ENCODE peak calls at places on chromosomes 11 and 22, in eight cellular contexts. W, I, T, N, G, F, L and R are unnamed samples.

GRCh38 chr11:12669930-12670329 is 4.3 kb upstream of the TEAD1 start:
- DNase-seq in W (no peak), I (no peak), T (no peak), N (no peak), G (no peak), F (no peak), L (no peak), R (no peak)

GRCh38 chr11:64762277-64762915 is 2.6 kb upstream of the PYGM start:
- DNase-seq in W (no peak), I (no peak), T (no peak), N (no peak), G (peak; percentile 32), F (no peak), L (no peak), R (no peak)

GRCh38 chr22:18970948-18971315 is 34.8 kb upstream of the PRODH start:
- DNase-seq in W (no peak), I (no peak), T (no peak), N (no peak), G (no peak), F (no peak), L (no peak), R (no peak)

GRCh38 chr11:80702264-80702663 is 1261.4 kb upstream of the TENM4 start:
- DNase-seq in W (no peak), I (no peak), T (no peak), N (no peak), G (no peak), F (no peak), L (no peak), R (no peak)

GRCh38 chr11:109641549-109641948 is 219.6 kb downstream of the C11orf87 start:
- DNase-seq in W (no peak), I (no peak), T (no peak), N (no peak), G (no peak), F (no peak), L (no peak), R (no peak)

GRCh38 chr22:47295226-47295901 is 532.9 kb downstream of the TBC1D22A start:
- DNase-seq in W (no peak), I (no peak), T (no peak), N (no peak), G (peak; percentile 8), F (no peak), L (no peak), R (peak; percentile 61)

GRCh38 chr11:113926273-113927183 is 21.9 kb downstream of the HTR3B start:
- DNase-seq in W (no peak), I (no peak), T (no peak), N (no peak), G (no peak), F (no peak), L (no peak), R (no peak)

GRCh38 chr11:29184939-29185890 is 831.6 kb downstream of the KCNA4 start:
- DNase-seq in W (no peak), I (no peak), T (no peak), N (no peak), G (no peak), F (peak; percentile 58), L (no peak), R (no peak)

GRCh38 chr11:74702383-74703007 is 28.7 kb downstream of the CHRDL2 start:
- DNase-seq in W (peak; percentile 39), I (peak; percentile 34), T (peak; percentile 19), N (peak; percentile 57), G (peak; percentile 83), F (peak; percentile 49), L (peak; percentile 66), R (no peak)

GRCh38 chr22:27454807-27455450 is 346.6 kb downstream of the MN1 start:
- DNase-seq in W (no peak), I (no peak), T (no peak), N (no peak), G (no peak), F (no peak), L (no peak), R (no peak)

GRCh38 chr11:61532136-61533038 is 23.8 kb downstream of the LRRC10B start:
- DNase-seq in W (peak; percentile 23), I (no peak), T (peak; percentile 8), N (peak; percentile 45), G (peak; percentile 83), F (no peak), L (peak; percentile 72), R (no peak)

GRCh38 chr11:128653828-128654231 is 40.0 kb upstream of the FLI1 start:
- DNase-seq in W (no peak), I (no peak), T (no peak), N (no peak), G (no peak), F (no peak), L (no peak), R (no peak)

GRCh38 chr22:50705219-50705691 is 32.6 kb downstream of the SHANK3 start:
- DNase-seq in W (no peak), I (no peak), T (no peak), N (no peak), G (no peak), F (no peak), L (no peak), R (peak; percentile 87)

GRCh38 chr22:21052715-21053459 is 7.1 kb downstream of the LRRC74B start:
- DNase-seq in W (no peak), I (no peak), T (no peak), N (no peak), G (peak; percentile 16), F (no peak), L (no peak), R (no peak)

GRCh38 chr22:38795569-38795968 is 1.6 kb upstream of the DNAL4 start:
- DNase-seq in W (no peak), I (no peak), T (no peak), N (no peak), G (no peak), F (no peak), L (no peak), R (no peak)

GRCh38 chr11:11806586-11806985 is 35.2 kb upstream of the USP47 start:
- DNase-seq in W (no peak), I (no peak), T (no peak), N (no peak), G (no peak), F (no peak), L (no peak), R (no peak)

GRCh38 chr11:69233761-69234136 is 60.2 kb upstream of the MYEOV start:
- DNase-seq in W (no peak), I (no peak), T (no peak), N (no peak), G (no peak), F (no peak), L (peak; percentile 9), R (peak; percentile 57)

GRCh38 chr11:125457814-125458343 is 38.2 kb downstream of the FEZ1 start:
- DNase-seq in W (no peak), I (no peak), T (no peak), N (no peak), G (no peak), F (peak; percentile 18), L (peak; percentile 19), R (peak; percentile 70)

GRCh38 chr11:125890447-125891100 is 3.1 kb downstream of the HYLS1 start:
- DNase-seq in W (no peak), I (no peak), T (no peak), N (no peak), G (no peak), F (no peak), L (no peak), R (no peak)

GRCh38 chr11:110716361-110716760 is 4.1 kb upstream of the ARHGAP20 start:
- DNase-seq in W (no peak), I (no peak), T (no peak), N (no peak), G (no peak), F (no peak), L (no peak), R (no peak)

GRCh38 chr11:110121204-110121603 is 28.0 kb downstream of the ZC3H12C start:
- DNase-seq in W (no peak), I (no peak), T (no peak), N (no peak), G (no peak), F (peak; percentile 12), L (no peak), R (no peak)